ENCODE peak calls at places on chromosomes 3 and 15, in five cellular contexts. B, Y, F, R and J are unnamed samples.

GRCh38 chr3:192745150-192745549 is 17.8 kb upstream of the FGF12 start:
- DNase-seq in Y (no peak), B (no peak), R (no peak), F (no peak), J (no peak)

GRCh38 chr15:68421798-68422402 is 10.1 kb downstream of the ITGA11 start:
- DNase-seq in R (no peak), B (no peak), Y (no peak), F (no peak), J (no peak)

GRCh38 chr3:174547801-174548200 is 311.3 kb upstream of the NAALADL2 start:
- DNase-seq in B (no peak), Y (no peak), R (no peak), F (no peak), J (no peak)

GRCh38 chr15:37101634-37102314 is 1.4 kb upstream of the MEIS2 start:
- DNase-seq in F (no peak), R (peak; percentile 77), Y (peak; percentile 82), B (peak; percentile 53), J (peak; percentile 77)

GRCh38 chr3:54123538-54124196 is 1.3 kb downstream of the CACNA2D3 start:
- DNase-seq in B (no peak), R (no peak), Y (no peak), F (no peak), J (no peak)

GRCh38 chr3:25781145-25781757 is 2.0 kb downstream of the NGLY1 start:
- DNase-seq in B (no peak), F (no peak), R (no peak), Y (no peak), J (no peak)

GRCh38 chr3:166223120-166223519 is 385.9 kb upstream of the BCHE start:
- DNase-seq in B (no peak), F (no peak), R (no peak), Y (no peak), J (no peak)

GRCh38 chr3:12922881-12923431 is 81.6 kb upstream of the RPL32 start:
- DNase-seq in B (no peak), F (no peak), R (no peak), Y (no peak), J (no peak)

GRCh38 chr15:92277776-92278175 is 115.9 kb upstream of the ST8SIA2 start:
- DNase-seq in B (peak; percentile 33), R (peak; percentile 38), F (peak; percentile 2), Y (peak; percentile 48), J (peak; percentile 13)

GRCh38 chr15:77002954-77003912 is 8.3 kb downstream of the PSTPIP1 start:
- DNase-seq in B (no peak), Y (no peak), R (no peak), F (no peak), J (peak; percentile 36)

GRCh38 chr3:136353461-136353860 is 103.3 kb downstream of the PCCB start:
- DNase-seq in Y (no peak), R (no peak), F (no peak), B (no peak), J (peak; percentile 37)

GRCh38 chr15:76163429-76164020 is 103.7 kb downstream of the TMEM266 start:
- DNase-seq in R (no peak), F (no peak), B (no peak), Y (peak; percentile 51), J (no peak)

GRCh38 chr3:58041826-58042324 is 33.7 kb downstream of the FLNB start:
- DNase-seq in F (peak; percentile 72), R (no peak), B (no peak), Y (no peak), J (peak; percentile 52)

GRCh38 chr3:4828279-4829030 is 150.8 kb upstream of the BHLHE40 start:
- DNase-seq in B (no peak), Y (peak; percentile 42), R (no peak), F (no peak), J (no peak)

GRCh38 chr3:14803981-14804834 is 14.6 kb upstream of the FGD5 start:
- DNase-seq in F (no peak), B (no peak), R (no peak), Y (no peak), J (no peak)

GRCh38 chr3:135497979-135498378 is 467.5 kb upstream of the PPP2R3A start:
- DNase-seq in B (no peak), Y (no peak), R (no peak), F (no peak), J (no peak)

GRCh38 chr3:68876112-68876713 is 56.1 kb downstream of the TAFA4 start:
- DNase-seq in B (peak; percentile 8), R (peak; percentile 42), Y (peak; percentile 66), F (peak; percentile 58), J (peak; percentile 26)

GRCh38 chr3:27509376-27509775 is 25.2 kb upstream of the SLC4A7 start:
- DNase-seq in Y (no peak), R (no peak), B (no peak), F (no peak), J (no peak)

GRCh38 chr15:97947465-97948262 is 12.8 kb upstream of the ARRDC4 start:
- DNase-seq in F (no peak), Y (no peak), R (peak; percentile 19), B (peak; percentile 20), J (no peak)

GRCh38 chr15:27271258-27271657 is 300.3 kb downstream of the GABRG3 start:
- DNase-seq in Y (no peak), R (no peak), F (no peak), B (no peak), J (no peak)

GRCh38 chr3:30890907-30891306 is 3.6 kb downstream of the GADL1 start:
- DNase-seq in Y (no peak), F (no peak), B (no peak), R (no peak), J (no peak)

DNA sequence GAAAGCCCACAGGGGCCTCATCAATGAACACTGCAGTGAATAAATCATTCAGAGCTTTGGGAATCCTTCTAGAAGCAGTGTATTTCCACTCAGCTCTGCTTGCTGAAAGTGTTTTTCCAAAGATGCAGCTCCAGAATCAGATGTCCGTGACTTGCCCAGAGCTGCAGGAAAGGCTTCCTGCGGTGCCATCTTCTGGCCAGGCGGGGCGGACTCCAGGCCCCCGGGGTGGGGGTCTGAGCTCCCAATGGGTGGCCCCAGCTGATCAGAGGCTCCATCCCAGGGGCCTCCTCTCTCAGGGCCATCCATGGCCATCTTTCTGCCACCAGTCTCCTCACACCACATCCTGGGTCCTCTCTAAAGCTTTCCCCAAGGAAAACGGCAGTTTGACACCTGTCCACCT is 81.5 kb downstream of the C3orf70 start:
- DNase-seq in R (no peak), B (no peak), F (no peak), Y (no peak), J (no peak)
- TF ChIP-seq CTCF in R (no peak), B (no peak), F (peak; percentile 10), Y (no peak), J (no peak)

DNA sequence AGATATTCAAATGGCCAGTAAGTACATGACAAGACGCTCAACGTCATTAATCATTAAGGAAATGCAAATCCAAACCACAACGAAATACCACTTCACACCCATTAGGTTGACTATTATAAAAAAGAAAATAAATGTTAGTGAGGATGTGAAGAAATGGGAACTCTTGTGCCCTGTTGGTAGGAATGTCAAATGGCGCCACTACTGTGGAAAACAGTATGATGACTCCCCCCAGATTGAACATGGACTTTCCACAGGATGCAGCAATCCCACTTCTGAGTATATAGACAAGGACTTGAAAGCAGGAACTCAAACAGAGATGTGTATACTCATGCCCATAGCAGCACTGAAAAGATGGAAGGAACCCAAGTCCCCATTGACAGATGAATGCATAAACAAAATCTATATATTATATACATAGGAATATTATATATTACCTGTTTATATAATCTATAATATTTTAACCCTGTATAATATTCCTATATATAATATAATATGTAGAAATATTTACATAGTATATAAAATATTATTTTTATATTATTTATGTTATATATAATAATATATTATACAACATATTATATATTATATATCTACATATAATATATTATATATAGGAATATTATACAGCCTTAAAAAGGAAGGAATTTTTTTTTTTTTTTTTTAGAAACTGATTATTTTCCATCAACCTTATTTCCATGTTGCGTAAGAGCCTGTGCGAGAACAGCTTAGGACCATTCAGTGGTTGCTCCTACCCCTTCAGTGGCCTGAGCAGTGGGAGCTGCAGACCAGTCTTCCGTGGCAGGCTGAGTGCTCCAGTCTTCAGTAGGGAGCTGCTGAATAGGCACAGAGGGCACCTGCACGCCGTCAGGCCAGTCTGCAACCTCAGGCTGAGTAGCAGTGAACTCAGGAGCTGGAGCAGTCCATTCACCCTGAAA is 17.6 kb upstream of the PIGZ start:
- DNase-seq in R (no peak), B (no peak), Y (no peak), F (no peak), J (no peak)
- TF ChIP-seq CTCF in R (no peak), B (no peak), Y (no peak), F (peak; percentile 41), J (no peak)

GRCh38 chr15:64110945-64111678 is 15.3 kb downstream of the SNX1 start:
- DNase-seq in Y (no peak), B (no peak), F (no peak), R (no peak), J (no peak)

GRCh38 chr15:64112077-64112772 is 16.4 kb downstream of the SNX1 start:
- DNase-seq in R (no peak), F (no peak), B (no peak), Y (no peak), J (no peak)

GRCh38 chr15:64111679-64112050 is 15.9 kb downstream of the SNX1 start:
- DNase-seq in B (no peak), F (no peak), Y (no peak), R (no peak), J (no peak)

GRCh38 chr15:64117759-64118487 is 22.1 kb downstream of the SNX1 start:
- DNase-seq in Y (no peak), R (no peak), B (no peak), F (no peak), J (no peak)

DNA sequence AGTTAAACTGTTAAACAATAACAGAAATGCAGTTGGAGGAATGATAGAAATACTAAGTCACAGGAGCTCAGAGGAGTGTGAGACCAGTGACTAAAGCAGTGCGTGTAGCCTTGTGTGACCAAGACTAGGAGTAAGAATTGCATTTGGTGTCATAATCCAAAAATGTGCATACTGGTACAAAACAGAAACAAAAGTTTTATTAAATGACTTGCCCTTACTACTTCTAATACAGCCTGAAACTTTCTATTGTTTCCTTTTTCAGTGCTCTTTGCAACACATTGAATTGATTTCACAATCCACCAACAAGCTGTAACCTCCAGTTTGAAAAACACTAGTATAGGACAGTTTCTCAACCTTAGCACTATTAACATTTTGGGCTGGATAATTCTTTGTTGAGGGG is 17.1 kb downstream of the SNX1 start:
- DNase-seq in B (no peak), F (peak; percentile 6), R (no peak), Y (no peak), J (no peak)
- TF ChIP-seq CTCF in B (no peak), F (no peak), R (no peak), Y (no peak), J (no peak)

DNA sequence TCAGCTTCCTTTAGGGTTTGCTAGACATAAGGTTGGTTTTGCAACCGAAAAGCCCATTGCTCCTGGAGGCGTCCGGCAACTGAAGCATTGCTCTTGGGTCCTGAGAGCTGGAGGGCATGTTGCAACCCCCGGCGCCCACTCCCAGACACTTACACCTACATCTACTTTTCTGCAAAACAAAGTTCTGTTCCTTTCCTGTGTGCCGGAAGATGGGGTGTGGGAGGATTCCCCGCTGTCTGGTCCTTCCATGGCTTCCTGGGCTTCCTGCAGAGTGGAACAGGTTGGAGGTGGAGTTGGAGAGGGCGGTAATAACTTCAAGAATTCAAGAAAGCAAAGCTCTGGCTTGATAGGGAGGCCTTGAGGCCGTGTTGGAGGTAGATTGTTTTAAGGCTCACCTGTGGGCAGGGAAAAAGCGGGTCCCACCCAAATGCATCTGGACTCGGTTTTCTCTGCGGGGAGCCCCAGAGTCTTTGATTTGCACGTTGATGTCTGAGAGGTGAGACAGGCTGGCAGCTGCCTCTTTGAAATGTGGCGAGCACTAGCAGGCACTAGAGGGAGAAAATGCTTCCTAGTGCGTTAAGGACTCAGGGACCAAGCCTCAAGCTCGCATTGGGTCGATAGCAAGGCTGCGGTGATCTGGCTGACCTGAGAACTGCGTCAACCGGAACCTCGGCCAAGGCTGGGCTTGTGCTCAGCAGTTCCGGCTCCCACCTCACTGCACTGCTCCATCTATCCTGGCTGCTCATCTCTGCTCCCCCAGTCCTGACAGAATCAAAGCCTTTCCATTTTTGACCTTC is 39.5 kb downstream of the NR2F2 start:
- DNase-seq in B (no peak), Y (no peak), R (no peak), F (no peak), J (no peak)
- TF ChIP-seq CTCF in B (no peak), Y (no peak), R (no peak), F (no peak), J (no peak)